ENCODE peak calls at places on chromosomes 4 and X, in four cellular contexts. A, T, P and E are unnamed samples.

GRCh38 chrX:123971963-123972362 is 10.5 kb downstream of the STAG2 start:
- DNase-seq in A (no peak), T (no peak), P (no peak), E (no peak)

GRCh38 chr4:62133977-62134376 is 933.9 kb downstream of the ADGRL3 start:
- DNase-seq in A (no peak), T (no peak), P (no peak), E (no peak)

GRCh38 chr4:185640809-185641675 is 105.7 kb upstream of the PDLIM3 start:
- DNase-seq in A (peak; percentile 69), T (no peak), P (no peak), E (no peak)

GRCh38 chrX:323721-324628 is 5.4 kb upstream of the GTPBP6 start:
- DNase-seq in A (no peak), T (no peak), P (peak; percentile 53), E (no peak)

GRCh38 chr4:67291639-67292038 is 253.7 kb downstream of the CENPC start:
- DNase-seq in A (no peak), T (no peak), P (no peak), E (no peak)

GRCh38 chrX:37905436-37906147 is 58.2 kb upstream of the DYNLT3 start:
- DNase-seq in A (peak; percentile 18), T (no peak), P (no peak), E (no peak)

GRCh38 chr4:181204109-181204508 is 1039.1 kb upstream of the TENM3 start:
- DNase-seq in A (no peak), T (no peak), P (no peak), E (no peak)

GRCh38 chrX:96929036-96929435 is 45.3 kb downstream of the RPA4 start:
- DNase-seq in A (no peak), T (no peak), P (no peak), E (no peak)

GRCh38 chr4:38615847-38616246 is 48.2 kb upstream of the KLF3 start:
- DNase-seq in A (no peak), T (peak; percentile 64), P (no peak), E (no peak)

GRCh38 chr4:25235401-25235800 is 1.6 kb downstream of the PI4K2B start:
- DNase-seq in A (no peak), T (no peak), P (no peak), E (no peak)

GRCh38 chr4:61924131-61924530 is 724.0 kb downstream of the ADGRL3 start:
- DNase-seq in A (no peak), T (no peak), P (no peak), E (no peak)

GRCh38 chr4:181330654-181331595 is 912.3 kb upstream of the TENM3 start:
- DNase-seq in A (no peak), T (no peak), P (no peak), E (no peak)

GRCh38 chr4:139530833-139531427 is 25.1 kb downstream of the SETD7 start:
- DNase-seq in A (peak; percentile 50), T (no peak), P (no peak), E (no peak)

GRCh38 chrX:13220916-13221315 is 98.9 kb downstream of the ATXN3L start:
- DNase-seq in A (peak; percentile 21), T (no peak), P (no peak), E (no peak)

GRCh38 chr4:155854597-155855226 is 11.4 kb downstream of the ASIC5 start:
- DNase-seq in A (no peak), T (no peak), P (no peak), E (no peak)

GRCh38 chr4:56907489-56908205 is at the start of gene REST:
- DNase-seq in A (peak; percentile 68), T (peak; percentile 93), P (peak; percentile 89), E (peak; percentile 69)

GRCh38 chrX:84501798-84502628 is at the start of gene HDX:
- DNase-seq in A (peak; percentile 87), T (peak; percentile 94), P (peak; percentile 89), E (peak; percentile 96)

GRCh38 chr4:59553739-59554126 is 1646.4 kb upstream of the ADGRL3 start:
- DNase-seq in A (peak; percentile 3), T (no peak), P (no peak), E (no peak)

GRCh38 chrX:27976284-27976683 is 5.0 kb downstream of the DCAF8L1 start:
- DNase-seq in A (no peak), T (no peak), P (no peak), E (no peak)

GRCh38 chrX:6095469-6095868 is 133.2 kb downstream of the NLGN4X start:
- DNase-seq in A (no peak), T (no peak), P (no peak), E (no peak)

GRCh38 chr4:23504094-23504493 is 385.8 kb downstream of the PPARGC1A start:
- DNase-seq in A (no peak), T (no peak), P (no peak), E (no peak)

GRCh38 chr4:165684177-165684870 is 188.7 kb upstream of the TLL1 start:
- DNase-seq in A (peak; percentile 29), T (no peak), P (no peak), E (no peak)

GRCh38 chrX:15465896-15466651 is 27.1 kb downstream of the PIR start:
- DNase-seq in A (no peak), T (no peak), P (no peak), E (no peak)

GRCh38 chr4:143287571-143287923 is 49.1 kb upstream of the GAB1 start:
- DNase-seq in A (no peak), T (peak; percentile 31), P (no peak), E (no peak)

GRCh38 chr4:127783026-127783769 is 1.1 kb downstream of the HSPA4L start:
- DNase-seq in A (peak; percentile 89), T (peak; percentile 92), P (peak; percentile 77), E (peak; percentile 74)

GRCh38 chrX:107571296-107571998 is 56.9 kb upstream of the PRPS1 start:
- DNase-seq in A (peak; percentile 5), T (no peak), P (no peak), E (no peak)

GRCh38 chr4:7196731-7197130 is 4.4 kb downstream of the SORCS2 start:
- DNase-seq in A (no peak), T (no peak), P (no peak), E (peak; percentile 29)

GRCh38 chrX:21926116-21926515 is 14.4 kb upstream of the SMS start:
- DNase-seq in A (peak; percentile 44), T (no peak), P (no peak), E (no peak)

GRCh38 chr4:80180743-80181142 is 16.6 kb upstream of the PRDM8 start:
- DNase-seq in A (peak; percentile 5), T (no peak), P (no peak), E (no peak)

GRCh38 chr4:11585506-11585905 is 156.8 kb upstream of the HS3ST1 start:
- DNase-seq in A (no peak), T (no peak), P (no peak), E (no peak)

GRCh38 chr4:151862766-151863165 is 102.0 kb upstream of the GATB start:
- DNase-seq in A (no peak), T (no peak), P (no peak), E (no peak)

GRCh38 chr4:139988863-139989765 is 164.9 kb downstream of the MAML3 start:
- DNase-seq in A (peak; percentile 97), T (no peak), P (no peak), E (no peak)

GRCh38 chr4:155342142-155342541 is 34.6 kb downstream of the MAP9 start:
- DNase-seq in A (no peak), T (no peak), P (no peak), E (no peak)

GRCh38 chr4:113682730-113683129 is 78.8 kb downstream of the CAMK2D start:
- DNase-seq in A (no peak), T (no peak), P (no peak), E (no peak)

GRCh38 chr4:84167579-84167978 is 331.5 kb downstream of the NKX6-1 start:
- DNase-seq in A (no peak), T (no peak), P (no peak), E (no peak)

GRCh38 chr4:122577808-122578781 is 42.8 kb downstream of the IL21 start:
- DNase-seq in A (peak; percentile 40), T (no peak), P (no peak), E (no peak)

GRCh38 chrX:16765618-16766017 is 20.6 kb upstream of the TXLNG start:
- DNase-seq in A (no peak), T (no peak), P (no peak), E (no peak)

GRCh38 chr4:98626350-98626749 is 32.1 kb downstream of the TSPAN5 start:
- DNase-seq in A (peak; percentile 91), T (peak; percentile 91), P (peak; percentile 80), E (no peak)

GRCh38 chr4:19678763-19679162 is 572.9 kb upstream of the SLIT2 start:
- DNase-seq in A (no peak), T (no peak), P (no peak), E (no peak)

GRCh38 chr4:10169839-10170387 is 53.3 kb upstream of the WDR1 start:
- DNase-seq in A (no peak), T (no peak), P (no peak), E (no peak)
- H3K4me3 ChIP-seq in A (no peak overlapping the region), T (no peak overlapping the region), P (no peak overlapping the region), E (no peak overlapping the region)

DNA sequence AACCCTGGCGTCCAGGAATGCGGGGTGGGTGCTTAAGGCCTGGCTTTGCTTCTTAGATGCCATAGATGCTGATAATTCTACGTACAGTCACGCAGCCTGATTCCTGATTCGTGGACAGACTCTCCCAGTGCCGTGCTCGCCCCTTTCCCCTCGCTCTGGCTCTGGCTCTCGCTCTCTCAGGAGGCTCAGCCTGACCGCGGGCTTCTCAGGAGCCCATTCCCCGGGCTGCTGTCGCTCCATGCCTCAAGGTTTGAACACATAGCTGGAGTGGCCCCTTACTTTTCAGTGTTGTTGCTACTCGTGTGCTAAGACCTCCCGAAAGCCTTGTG is 59.2 kb upstream of the ZC4H2 start:
- DNase-seq in A (no peak), T (no peak), P (peak; percentile 42), E (no peak)
- TF ChIP-seq POLR2A in A (no peak), T (no peak), P (no peak), E (no peak)

DNA sequence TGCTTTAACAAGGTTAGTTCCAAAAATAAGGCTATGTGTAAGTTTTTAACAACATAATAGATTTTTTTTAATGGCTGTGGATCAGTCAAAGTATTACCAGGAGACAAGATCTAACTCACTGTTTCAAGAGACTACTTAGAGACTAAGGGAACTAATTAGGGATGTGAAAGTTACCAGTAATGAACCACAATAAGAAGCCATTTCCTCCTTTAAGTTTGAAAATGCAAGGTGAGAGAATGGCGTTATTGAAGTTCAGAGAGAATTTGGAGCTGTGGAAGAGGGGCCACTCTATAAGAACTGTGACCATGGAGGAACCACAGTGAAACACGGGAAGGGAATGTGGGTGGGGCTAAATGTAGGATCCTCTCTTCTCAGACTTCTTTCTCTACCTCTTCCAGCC is 624.2 kb downstream of the GLUD2 start:
- DNase-seq in A (no peak), T (no peak), P (no peak), E (no peak)
- H3K4me3 ChIP-seq in A (no peak overlapping the region), T (no peak overlapping the region), P (no peak overlapping the region), E (no peak overlapping the region)

DNA sequence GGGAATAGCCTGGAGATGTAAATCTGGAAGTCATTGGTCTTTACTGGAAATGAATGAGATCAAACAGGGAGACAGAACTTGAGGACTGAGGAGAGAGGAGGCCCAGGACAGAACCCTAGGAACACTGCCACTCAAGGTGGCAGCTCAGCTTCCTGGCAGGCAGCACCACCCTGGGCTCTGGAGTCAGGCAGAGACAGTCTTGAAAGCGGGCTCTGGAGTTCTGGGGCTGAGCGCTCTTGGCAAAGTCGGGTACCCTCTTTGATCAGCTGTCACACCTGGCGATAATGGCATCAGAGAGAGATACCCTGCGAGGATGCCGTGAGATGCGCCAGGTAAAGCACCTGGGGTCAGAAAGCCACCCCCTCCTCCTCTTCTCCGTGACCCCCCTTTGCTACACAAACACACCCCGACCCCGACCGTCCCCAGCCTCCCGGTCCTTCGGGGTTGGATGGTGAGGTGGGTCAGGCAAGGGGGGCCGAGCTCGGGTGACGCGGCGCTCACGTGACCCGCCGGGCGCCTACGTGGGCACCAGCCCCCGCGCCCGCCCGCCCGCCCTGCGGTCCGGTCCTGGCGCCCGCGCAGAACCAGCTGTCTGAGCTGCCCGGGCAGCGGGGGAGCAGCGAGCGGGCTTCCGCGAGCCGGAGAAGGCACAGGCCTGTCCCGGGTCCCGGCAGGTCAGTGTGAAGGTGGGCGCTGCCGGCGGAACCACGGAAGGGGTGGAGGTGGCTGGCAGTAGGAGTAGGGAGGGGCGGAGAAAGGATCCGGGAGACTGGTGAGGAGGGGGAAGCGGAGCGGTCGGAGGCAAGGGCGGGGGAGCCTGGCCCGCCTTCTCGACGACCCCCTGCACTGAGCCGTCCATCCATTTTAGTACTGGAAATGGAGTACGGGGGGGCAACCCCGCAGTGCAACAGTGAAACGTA is at the start of gene TCEAL3:
- DNase-seq in A (peak; percentile 45), T (no peak), P (peak; percentile 86), E (peak; percentile 88)
- TF ChIP-seq POLR2A in A (no peak), T (no peak), P (peak; percentile 39), E (no peak)